ENCODE peak calls at places on chromosome 19, in five cellular contexts. O is H54, T is tibial nerve, F is breast epithelium, A is adrenal gland. H is an unnamed sample.

GRCh38 chr19:45553464-45553863 is 31.1 kb downstream of the OPA3 start:
- DNase-seq in A (no peak), O (no peak), T (no peak), F (no peak), H (peak)

GRCh38 chr19:3163230-3163886 is 15.2 kb upstream of the S1PR4 start:
- DNase-seq in T (no peak), O (peak), F (peak), A (peak), H (peak)

GRCh38 chr19:51071006-51071405 is 6.1 kb upstream of the KLK13 start:
- DNase-seq in F (no peak), O (no peak), T (no peak), A (no peak), H (no peak)

GRCh38 chr19:38900220-38900629 is 456 bp downstream of the NFKBIB start:
- DNase-seq in T (no peak), O (no peak), F (no peak), A (no peak), H (no peak)

GRCh38 chr19:42280761-42281174 is 11.7 kb downstream of the CIC start:
- DNase-seq in A (peak), F (no peak), T (no peak), O (peak), H (peak)

GRCh38 chr19:4730740-4731171 is 7.1 kb upstream of the DPP9 start:
- DNase-seq in F (no peak), O (no peak), A (no peak), T (no peak), H (peak)

GRCh38 chr19:33197591-33198000 is 3.5 kb downstream of the LRP3 start:
- DNase-seq in F (no peak), O (no peak), A (no peak), T (no peak), H (no peak)

GRCh38 chr19:483332-484072 is 12.8 kb upstream of the MADCAM1 start:
- DNase-seq in O (no peak), F (no peak), T (no peak), A (no peak), H (no peak)

GRCh38 chr19:48878219-48879024 is 6.2 kb downstream of the PPP1R15A start:
- DNase-seq in T (no peak), F (no peak), A (peak), O (no peak), H (no peak)

GRCh38 chr19:51107406-51108065 is 673 bp downstream of the CTU1 start:
- DNase-seq in A (no peak), T (no peak), F (no peak), O (no peak), H (no peak)

GRCh38 chr19:54875506-54875905 is 1.5 kb downstream of the FCAR start:
- DNase-seq in A (no peak), O (no peak), T (no peak), F (no peak), H (no peak)

DNA sequence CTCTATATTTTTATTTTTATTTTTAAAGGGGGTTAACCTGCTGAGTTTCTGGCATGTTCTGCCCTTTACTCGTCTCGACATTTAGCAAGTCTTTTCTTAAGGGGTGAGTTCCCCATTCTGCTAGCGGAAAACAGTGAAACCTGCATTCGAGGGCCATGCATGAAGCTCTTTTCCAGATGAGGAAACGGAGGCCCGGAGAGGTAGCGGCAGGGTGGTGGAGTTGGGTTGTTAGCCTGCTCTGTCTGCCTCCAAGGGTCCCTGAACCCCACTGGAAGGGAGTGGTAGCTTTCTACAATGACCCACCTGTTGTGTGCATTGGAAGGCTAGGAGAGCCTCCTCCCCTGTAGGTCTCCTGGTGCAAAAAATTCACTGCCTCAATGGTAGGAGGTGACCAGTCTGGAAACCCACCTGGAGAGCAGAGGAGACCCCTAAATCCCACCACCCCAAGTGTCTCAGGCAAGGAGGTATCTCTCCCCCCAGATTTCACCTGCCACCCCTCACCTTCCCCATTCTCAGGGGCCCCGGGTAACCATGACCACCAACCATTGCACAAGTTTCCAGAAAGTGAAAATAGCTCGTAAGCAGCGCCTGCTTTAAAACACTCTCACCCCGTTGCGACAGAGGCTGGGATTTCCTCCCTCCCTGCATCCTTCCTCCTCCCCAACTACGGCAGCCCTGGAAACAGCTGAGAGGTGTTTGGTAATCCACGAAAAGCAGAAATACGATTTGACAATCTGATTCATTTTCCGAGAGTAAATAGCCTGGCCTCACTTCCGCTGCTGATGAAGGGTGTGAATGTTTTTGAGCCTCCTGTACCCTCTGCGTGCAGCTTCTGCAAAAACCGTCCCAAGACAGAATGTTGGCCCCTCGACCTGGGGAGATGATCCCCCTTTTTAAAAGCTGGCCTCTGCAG is 3.5 kb downstream of the KLF2 start:
- DNase-seq in T (peak), A (peak), O (no peak), F (no peak), H (peak)
- TF ChIP-seq POLR2A in T (no peak), A (no peak), O (no peak), F (no peak), H (peak)

GRCh38 chr19:16470541-16470910 is 1.2 kb downstream of the EPS15L1 start:
- DNase-seq in F (no peak), A (no peak), T (no peak), O (no peak), H (no peak)
- TF ChIP-seq POLR2A in F (no peak), A (no peak), T (no peak), O (no peak), H (no peak)

GRCh38 chr19:18867199-18867598 is 28.8 kb downstream of the CERS1 start:
- DNase-seq in O (no peak), T (no peak), F (no peak), A (no peak), H (no peak)
- TF ChIP-seq POLR2A in O (no peak), T (no peak), F (no peak), A (no peak), H (no peak)

DNA sequence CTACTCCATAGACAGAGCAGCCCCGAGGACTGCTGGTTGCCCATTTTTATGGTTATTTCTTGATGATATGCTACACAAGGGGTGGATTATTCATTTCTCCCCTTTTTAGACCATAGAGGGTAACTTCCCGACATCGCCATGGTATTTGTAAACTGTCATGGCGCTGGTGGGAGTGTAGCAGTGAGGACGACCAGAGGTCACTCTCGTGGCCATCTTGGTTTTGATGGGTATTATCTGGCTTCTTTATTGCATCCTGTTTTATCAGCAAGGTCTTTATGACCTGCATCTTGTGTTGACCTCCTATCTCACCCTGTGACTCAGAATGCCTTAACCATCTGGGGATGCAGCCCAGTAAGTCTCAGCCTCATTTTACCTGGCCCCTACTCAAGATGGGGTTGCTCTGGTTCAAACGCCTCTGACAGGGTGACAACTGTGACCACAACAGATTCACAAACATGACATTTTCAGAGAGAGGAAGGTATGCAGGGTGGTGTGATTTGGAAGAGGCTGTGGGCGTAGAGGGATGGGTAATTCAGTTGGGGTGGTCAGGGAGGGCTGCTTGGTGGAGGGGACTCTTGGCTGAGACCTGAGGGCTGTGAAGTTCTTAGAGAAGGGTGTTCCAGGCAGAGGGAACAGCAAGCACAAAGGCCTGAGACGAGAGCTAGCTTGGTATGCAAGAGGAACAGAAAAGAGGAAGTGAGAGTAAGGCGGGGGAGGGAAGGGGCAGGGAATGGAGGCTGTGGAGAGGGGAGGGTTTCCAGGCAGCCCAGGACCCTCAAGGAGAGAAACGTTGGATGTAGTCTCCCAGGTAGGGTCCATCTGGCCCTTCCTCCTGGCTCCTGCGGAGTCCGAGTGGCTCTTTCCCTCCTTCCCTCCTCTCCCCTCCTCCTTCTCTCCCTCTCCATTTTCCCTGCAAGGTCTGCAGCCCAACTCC is 23.5 kb downstream of the FAM187B start:
- DNase-seq in T (no peak), O (no peak), F (no peak), A (peak), H (peak)
- TF ChIP-seq POLR2A in T (no peak), O (no peak), F (no peak), A (no peak), H (no peak)

H was measured in transverse colon.